ENCODE peak calls at places on chromosomes 1 and 21, in six cellular contexts. V is dermis blood vessel endothelial cell; L is activated CD4-positive, alpha-beta T cell treated with anti-CD3 and anti-CD28 coated beads for 4 hours; T is fibroblast of mammary gland; G is IMR-90; Y is suprapubic skin. O is an unnamed sample.

GRCh38 chr1:240732390-240732789 is 120.4 kb upstream of the GREM2 start:
- DNase-seq in L (no peak), Y (no peak), T (peak), G (peak), V (peak), O (peak)

GRCh38 chr1:62637392-62638105 is 40.2 kb downstream of the ANGPTL3 start:
- DNase-seq in V (no peak), Y (no peak), G (no peak), T (peak), L (no peak), O (no peak)

GRCh38 chr21:42125571-42126544 is 54.7 kb downstream of the UMODL1 start:
- DNase-seq in G (peak), V (no peak), Y (no peak), T (peak), L (no peak), O (peak)

GRCh38 chr1:85091647-85092295 is 43.5 kb upstream of the MCOLN3 start:
- DNase-seq in T (peak), G (no peak), V (no peak), L (peak), Y (no peak), O (no peak)

GRCh38 chr1:38151399-38151798 is 104.8 kb upstream of the POU3F1 start:
- DNase-seq in Y (no peak), T (no peak), G (no peak), V (no peak), L (no peak), O (no peak)

GRCh38 chr21:17612023-17612564 is 607 bp downstream of the BTG3 start:
- DNase-seq in Y (peak), L (peak), V (peak), T (peak), G (peak), O (peak)

GRCh38 chr21:27646691-27647090 is 679.8 kb upstream of the ADAMTS5 start:
- DNase-seq in L (no peak), G (no peak), T (no peak), V (no peak), Y (no peak), O (no peak)

GRCh38 chr1:37391181-37391949 is 83.0 kb upstream of the ZC3H12A start:
- DNase-seq in L (no peak), V (no peak), G (no peak), T (no peak), Y (no peak), O (no peak)

GRCh38 chr21:44463716-44464115 is 8.4 kb downstream of the LRRC3 start:
- DNase-seq in Y (peak), G (no peak), V (no peak), T (no peak), L (no peak), O (no peak)